ENCODE peak calls at places on chromosomes 16 and 17, in seven cellular contexts. F, A, K, S, X, W and R are unnamed samples.

GRCh38 chr17:82502207-82502606 is 17.3 kb upstream of the FOXK2 start:
- DNase-seq in W (no peak), X (no peak), F (no peak), K (no peak), A (no peak), S (no peak), R (no peak)

GRCh38 chr16:2365397-2365796 is 24.9 kb upstream of the ABCA3 start:
- DNase-seq in X (no peak), F (no peak), K (no peak), W (no peak), A (no peak), S (no peak), R (no peak)

GRCh38 chr17:57021226-57021940 is 43.5 kb downstream of the SCPEP1 start:
- DNase-seq in X (no peak), S (no peak), W (no peak), F (no peak), K (no peak), A (no peak), R (peak)

GRCh38 chr16:81673432-81673831 is 105.7 kb upstream of the PLCG2 start:
- DNase-seq in K (no peak), S (no peak), W (no peak), X (no peak), F (no peak), A (no peak), R (no peak)

GRCh38 chr17:77899494-77899893 is 59.0 kb upstream of the TNRC6C start:
- DNase-seq in S (no peak), K (no peak), A (no peak), W (no peak), F (no peak), X (peak), R (peak)

GRCh38 chr16:3135120-3135715 is 389 bp downstream of the ZNF213 start:
- DNase-seq in F (peak), K (no peak), A (no peak), X (no peak), W (no peak), S (no peak), R (no peak)

GRCh38 chr16:88468289-88469129 is 15.4 kb downstream of the ZFPM1 start:
- DNase-seq in K (no peak), A (no peak), X (peak), W (peak), F (no peak), S (no peak), R (no peak)

GRCh38 chr16:82845076-82845475 is 218.3 kb downstream of the CDH13 start:
- DNase-seq in S (no peak), W (no peak), F (no peak), X (no peak), A (no peak), K (no peak), R (no peak)

GRCh38 chr16:67257486-67258159 is 8.8 kb downstream of the SLC9A5 start:
- DNase-seq in X (no peak), F (no peak), A (no peak), S (peak), K (no peak), W (no peak), R (no peak)